ENCODE peak calls at places on chromosomes 4 and X, in five cellular contexts. One of them, this sample, is unnamed.

GRCh38 chr4:89048906-89049601 is 7.9 kb downstream of the FAM13A start:
- DNase-seq in GM23248: peak; percentile 10
- DNase-seq in fibroblast of mammary gland: no peak
- DNase-seq in gastrocnemius medialis: no peak
- DNase-seq in tibial artery: no peak
- DNase-seq in this sample: no peak

GRCh38 chr4:34183916-34184315 is 2060.4 kb downstream of the ARAP2 start:
- DNase-seq in fibroblast of mammary gland: peak; percentile 23
- DNase-seq in tibial artery: no peak
- DNase-seq in GM23248: no peak
- DNase-seq in gastrocnemius medialis: no peak
- DNase-seq in this sample: no peak

GRCh38 chr4:3346146-3346545 is 53.3 kb downstream of the RGS12 start:
- DNase-seq in fibroblast of mammary gland: peak; percentile 85
- DNase-seq in GM23248: peak; percentile 85
- DNase-seq in tibial artery: no peak
- DNase-seq in gastrocnemius medialis: no peak
- DNase-seq in this sample: no peak

GRCh38 chrX:22060451-22060940 is 28.4 kb downstream of the PHEX start:
- DNase-seq in tibial artery: no peak
- DNase-seq in GM23248: peak; percentile 54
- DNase-seq in fibroblast of mammary gland: no peak
- DNase-seq in gastrocnemius medialis: no peak
- DNase-seq in this sample: no peak

GRCh38 chr4:166174717-166175510 is 301.9 kb downstream of the TLL1 start:
- DNase-seq in gastrocnemius medialis: no peak
- DNase-seq in GM23248: no peak
- DNase-seq in tibial artery: no peak
- DNase-seq in fibroblast of mammary gland: peak; percentile 3
- DNase-seq in this sample: no peak

GRCh38 chr4:94665500-94666398 is 92.0 kb upstream of the BMPR1B start:
- DNase-seq in gastrocnemius medialis: no peak
- DNase-seq in fibroblast of mammary gland: no peak
- DNase-seq in GM23248: no peak
- DNase-seq in tibial artery: no peak
- DNase-seq in this sample: no peak

GRCh38 chr4:152436384-152436783 is 99.5 kb downstream of the FBXW7 start:
- DNase-seq in gastrocnemius medialis: no peak
- DNase-seq in tibial artery: no peak
- DNase-seq in GM23248: no peak
- DNase-seq in fibroblast of mammary gland: no peak
- DNase-seq in this sample: no peak

GRCh38 chr4:173546776-173547175 is 16.7 kb upstream of the HAND2 start:
- DNase-seq in fibroblast of mammary gland: no peak
- DNase-seq in tibial artery: no peak
- DNase-seq in gastrocnemius medialis: no peak
- DNase-seq in GM23248: no peak
- DNase-seq in this sample: no peak

GRCh38 chrX:15146515-15146914 is 123.4 kb downstream of the ASB9 start:
- DNase-seq in tibial artery: no peak
- DNase-seq in fibroblast of mammary gland: peak; percentile 11
- DNase-seq in GM23248: peak; percentile 17
- DNase-seq in gastrocnemius medialis: no peak
- DNase-seq in this sample: no peak

GRCh38 chr4:55311792-55312490 is 34.1 kb upstream of the SRD5A3 start:
- DNase-seq in gastrocnemius medialis: no peak
- DNase-seq in tibial artery: no peak
- DNase-seq in fibroblast of mammary gland: peak; percentile 39
- DNase-seq in GM23248: no peak
- DNase-seq in this sample: no peak

GRCh38 chrX:118188977-118189376 is 72.4 kb upstream of the KLHL13 start:
- DNase-seq in gastrocnemius medialis: no peak
- DNase-seq in GM23248: no peak
- DNase-seq in tibial artery: no peak
- DNase-seq in fibroblast of mammary gland: no peak
- DNase-seq in this sample: no peak

GRCh38 chr4:70190579-70190978 is 4.9 kb upstream of the ODAM start:
- DNase-seq in GM23248: no peak
- DNase-seq in fibroblast of mammary gland: no peak
- DNase-seq in gastrocnemius medialis: no peak
- DNase-seq in tibial artery: no peak
- DNase-seq in this sample: no peak

GRCh38 chr4:40205259-40206198 is 8.7 kb downstream of the RHOH start:
- DNase-seq in gastrocnemius medialis: no peak
- DNase-seq in GM23248: no peak
- DNase-seq in tibial artery: no peak
- DNase-seq in fibroblast of mammary gland: no peak
- DNase-seq in this sample: no peak

GRCh38 chr4:45323453-45324058 is 597.2 kb upstream of the GNPDA2 start:
- DNase-seq in fibroblast of mammary gland: no peak
- DNase-seq in gastrocnemius medialis: no peak
- DNase-seq in GM23248: no peak
- DNase-seq in tibial artery: no peak
- DNase-seq in this sample: no peak

GRCh38 chr4:83851261-83852084 is 315.6 kb downstream of the GPAT3 start:
- DNase-seq in fibroblast of mammary gland: peak; percentile 19
- DNase-seq in tibial artery: no peak
- DNase-seq in GM23248: peak; percentile 60
- DNase-seq in gastrocnemius medialis: no peak
- DNase-seq in this sample: no peak

GRCh38 chr4:6943012-6943869 is 33.6 kb downstream of the TBC1D14 start:
- DNase-seq in GM23248: no peak
- DNase-seq in fibroblast of mammary gland: no peak
- DNase-seq in tibial artery: no peak
- DNase-seq in gastrocnemius medialis: no peak
- DNase-seq in this sample: no peak

DNA sequence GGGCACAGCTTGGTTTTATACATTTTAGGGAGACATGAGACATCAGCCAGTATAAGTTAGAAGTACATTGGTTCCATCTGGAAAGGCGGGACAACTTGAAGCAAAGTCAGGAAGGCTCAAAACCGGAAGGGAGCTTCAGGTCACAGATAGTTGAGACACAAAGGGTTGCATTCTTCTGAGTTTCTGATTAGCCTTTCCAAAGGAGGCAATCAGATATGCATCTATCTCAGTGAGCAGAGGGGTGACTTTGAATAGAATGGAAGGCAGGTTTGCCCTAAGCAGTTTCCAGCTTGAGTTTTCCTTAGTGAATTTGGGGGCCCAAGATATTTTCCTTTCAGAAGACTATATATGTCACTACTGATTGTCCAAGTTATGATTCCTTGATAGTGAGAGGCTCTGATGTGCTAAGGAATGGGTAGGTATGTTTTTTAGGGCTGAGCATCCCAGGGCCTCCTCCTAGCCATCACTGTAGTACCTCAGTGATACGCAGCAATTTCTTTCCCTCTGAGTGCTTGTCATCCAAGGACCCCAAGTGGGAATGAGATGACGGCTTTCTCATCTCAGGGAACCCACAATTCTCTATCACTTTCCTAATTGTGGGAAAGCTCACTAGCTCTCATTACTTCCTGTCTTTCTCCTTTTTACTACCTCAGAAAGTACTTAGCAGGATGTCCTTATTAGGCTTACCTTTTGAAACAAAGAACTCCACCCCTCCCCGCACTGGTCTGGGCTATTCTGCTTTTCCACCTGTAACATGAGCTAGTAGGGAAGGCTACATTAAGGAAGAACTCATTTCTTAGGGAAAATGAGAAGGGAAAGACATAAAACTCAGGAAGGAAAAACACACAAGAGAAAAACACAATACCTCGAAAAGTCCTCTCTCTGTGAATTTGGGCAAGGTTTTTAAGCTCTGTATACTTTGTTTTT is 632.7 kb downstream of the RAPGEF2 start:
- DNase-seq in fibroblast of mammary gland: no peak
- DNase-seq in GM23248: no peak
- DNase-seq in gastrocnemius medialis: no peak
- DNase-seq in tibial artery: no peak
- DNase-seq in this sample: no peak
- H3K4me3 ChIP-seq in fibroblast of mammary gland: no peak overlapping the region
- H3K4me3 ChIP-seq in GM23248: no peak overlapping the region
- H3K4me3 ChIP-seq in gastrocnemius medialis: no peak overlapping the region
- H3K4me3 ChIP-seq in tibial artery: no peak overlapping the region
- H3K4me3 ChIP-seq in this sample: no peak overlapping the region

GRCh38 chr4:16900325-16900724 is 1.9 kb upstream of the LDB2 start:
- DNase-seq in gastrocnemius medialis: no peak
- DNase-seq in GM23248: no peak
- DNase-seq in fibroblast of mammary gland: no peak
- DNase-seq in tibial artery: no peak
- DNase-seq in this sample: no peak
- H3K4me3 ChIP-seq in gastrocnemius medialis: no peak overlapping the region
- H3K4me3 ChIP-seq in GM23248: no peak overlapping the region
- H3K4me3 ChIP-seq in fibroblast of mammary gland: no peak overlapping the region
- H3K4me3 ChIP-seq in tibial artery: no peak overlapping the region
- H3K4me3 ChIP-seq in this sample: no peak overlapping the region

GRCh38 chr4:140242357-140243284 is 88.6 kb upstream of the MAML3 start:
- DNase-seq in tibial artery: no peak
- DNase-seq in fibroblast of mammary gland: no peak
- DNase-seq in gastrocnemius medialis: no peak
- DNase-seq in GM23248: no peak
- DNase-seq in this sample: no peak
- H3K4me3 ChIP-seq in tibial artery: no peak overlapping the region
- H3K4me3 ChIP-seq in fibroblast of mammary gland: no peak overlapping the region
- H3K4me3 ChIP-seq in gastrocnemius medialis: no peak overlapping the region
- H3K4me3 ChIP-seq in GM23248: no peak overlapping the region
- H3K4me3 ChIP-seq in this sample: no peak overlapping the region

GRCh38 chr4:86848136-86848535 is 1.0 kb downstream of the SLC10A6 start:
- DNase-seq in fibroblast of mammary gland: no peak
- DNase-seq in gastrocnemius medialis: no peak
- DNase-seq in tibial artery: no peak
- DNase-seq in GM23248: peak; percentile 63
- DNase-seq in this sample: no peak

GRCh38 chr4:86848732-86849617 is at the start of gene SLC10A6:
- DNase-seq in gastrocnemius medialis: peak; percentile 10
- DNase-seq in GM23248: peak; percentile 55
- DNase-seq in fibroblast of mammary gland: peak; percentile 37
- DNase-seq in tibial artery: no peak
- DNase-seq in this sample: no peak

GRCh38 chr4:86847576-86847975 is 1.6 kb downstream of the SLC10A6 start:
- DNase-seq in gastrocnemius medialis: no peak
- DNase-seq in fibroblast of mammary gland: no peak
- DNase-seq in tibial artery: no peak
- DNase-seq in GM23248: peak; percentile 15
- DNase-seq in this sample: no peak

GRCh38 chr4:86845593-86845992 is 3.6 kb downstream of the SLC10A6 start:
- DNase-seq in tibial artery: no peak
- DNase-seq in GM23248: no peak
- DNase-seq in fibroblast of mammary gland: no peak
- DNase-seq in gastrocnemius medialis: no peak
- DNase-seq in this sample: no peak

DNA sequence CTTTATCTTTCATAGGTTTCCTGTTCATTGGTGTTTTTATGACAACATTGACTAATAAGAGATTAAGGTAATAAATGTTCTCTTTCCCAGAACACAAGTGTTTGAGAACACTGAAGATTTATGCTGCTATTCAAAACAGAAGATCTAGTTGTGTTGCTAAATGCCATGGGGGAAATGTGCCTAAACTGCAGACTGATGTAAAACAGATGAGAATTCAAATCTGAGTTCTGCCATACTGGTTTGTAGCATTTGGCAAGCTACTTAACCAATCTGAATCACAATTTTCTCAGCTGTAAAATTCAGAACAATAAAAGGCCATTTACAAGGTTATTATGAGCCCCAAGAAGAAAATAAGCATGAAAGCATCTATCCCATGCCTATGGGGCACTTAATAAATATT is 2.3 kb downstream of the SLC10A6 start:
- DNase-seq in tibial artery: no peak
- DNase-seq in GM23248: peak; percentile 28
- DNase-seq in gastrocnemius medialis: no peak
- DNase-seq in fibroblast of mammary gland: peak; percentile 57
- DNase-seq in this sample: no peak
- H3K4me3 ChIP-seq in tibial artery: no peak overlapping the region
- H3K4me3 ChIP-seq in GM23248: no peak overlapping the region
- H3K4me3 ChIP-seq in gastrocnemius medialis: peak overlapping the region; percentile 40
- H3K4me3 ChIP-seq in fibroblast of mammary gland: no peak overlapping the region
- H3K4me3 ChIP-seq in this sample: no peak overlapping the region

GRCh38 chr4:26105815-26106699 is 192.0 kb downstream of the SMIM20 start:
- DNase-seq in fibroblast of mammary gland: peak; percentile 83
- DNase-seq in tibial artery: no peak
- DNase-seq in GM23248: peak; percentile 71
- DNase-seq in gastrocnemius medialis: no peak
- DNase-seq in this sample: no peak
- H3K4me3 ChIP-seq in fibroblast of mammary gland: no peak overlapping the region
- H3K4me3 ChIP-seq in tibial artery: no peak overlapping the region
- H3K4me3 ChIP-seq in GM23248: no peak overlapping the region
- H3K4me3 ChIP-seq in gastrocnemius medialis: no peak overlapping the region
- H3K4me3 ChIP-seq in this sample: no peak overlapping the region

DNA sequence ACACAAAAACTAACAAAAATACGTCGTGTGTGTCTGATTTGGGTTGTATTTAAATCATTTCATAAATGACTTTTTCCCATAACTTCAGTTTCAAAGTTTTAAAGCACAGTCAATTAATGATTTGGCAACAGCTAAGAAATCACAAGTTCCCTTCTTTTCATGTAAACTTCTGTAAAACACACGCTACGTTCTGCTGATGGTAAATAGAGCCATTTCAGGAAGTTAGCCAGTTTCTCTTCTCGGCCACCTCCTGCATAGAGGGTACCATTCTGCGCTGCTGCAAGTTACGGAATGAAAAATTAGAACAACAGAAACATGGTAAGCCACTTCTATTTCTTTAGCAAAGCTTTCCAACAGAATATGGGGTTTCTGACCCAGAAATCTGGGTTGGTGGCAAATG is at the start of gene TLR8:
- DNase-seq in fibroblast of mammary gland: no peak
- DNase-seq in gastrocnemius medialis: no peak
- DNase-seq in tibial artery: no peak
- DNase-seq in GM23248: no peak
- DNase-seq in this sample: no peak
- H3K4me3 ChIP-seq in fibroblast of mammary gland: no peak within 1 kb of the TSS
- H3K4me3 ChIP-seq in gastrocnemius medialis: no peak within 1 kb of the TSS
- H3K4me3 ChIP-seq in tibial artery: no peak within 1 kb of the TSS
- H3K4me3 ChIP-seq in GM23248: no peak within 1 kb of the TSS
- H3K4me3 ChIP-seq in this sample: no peak within 1 kb of the TSS

GRCh38 chrX:40107291-40108083 is 9.7 kb upstream of the BCOR start:
- DNase-seq in gastrocnemius medialis: no peak
- DNase-seq in fibroblast of mammary gland: no peak
- DNase-seq in GM23248: peak; percentile 68
- DNase-seq in tibial artery: peak; percentile 88
- DNase-seq in this sample: peak; percentile 74
- H3K4me3 ChIP-seq in gastrocnemius medialis: peak overlapping the region; percentile 79
- H3K4me3 ChIP-seq in fibroblast of mammary gland: no peak overlapping the region
- H3K4me3 ChIP-seq in GM23248: peak overlapping the region; percentile 76
- H3K4me3 ChIP-seq in tibial artery: peak overlapping the region; percentile 81
- H3K4me3 ChIP-seq in this sample: peak overlapping the region; percentile 67

GRCh38 chr4:21946858-21947257 is 1.7 kb downstream of the KCNIP4 start:
- DNase-seq in fibroblast of mammary gland: no peak
- DNase-seq in gastrocnemius medialis: no peak
- DNase-seq in GM23248: no peak
- DNase-seq in tibial artery: no peak
- DNase-seq in this sample: no peak
- H3K4me3 ChIP-seq in fibroblast of mammary gland: no peak overlapping the region
- H3K4me3 ChIP-seq in gastrocnemius medialis: no peak overlapping the region
- H3K4me3 ChIP-seq in GM23248: no peak overlapping the region
- H3K4me3 ChIP-seq in tibial artery: no peak overlapping the region
- H3K4me3 ChIP-seq in this sample: no peak overlapping the region

GRCh38 chrX:1725472-1725871 is 110.6 kb downstream of the ASMT start:
- DNase-seq in fibroblast of mammary gland: no peak
- DNase-seq in tibial artery: no peak
- DNase-seq in gastrocnemius medialis: no peak
- DNase-seq in GM23248: no peak
- DNase-seq in this sample: no peak

GRCh38 chrX:1727531-1728027 is 112.7 kb downstream of the ASMT start:
- DNase-seq in GM23248: peak; percentile 11
- DNase-seq in tibial artery: no peak
- DNase-seq in fibroblast of mammary gland: no peak
- DNase-seq in gastrocnemius medialis: no peak
- DNase-seq in this sample: no peak
- H3K4me3 ChIP-seq in GM23248: no peak overlapping the region
- H3K4me3 ChIP-seq in tibial artery: no peak overlapping the region
- H3K4me3 ChIP-seq in fibroblast of mammary gland: no peak overlapping the region
- H3K4me3 ChIP-seq in gastrocnemius medialis: no peak overlapping the region
- H3K4me3 ChIP-seq in this sample: no peak overlapping the region